ENCODE peak calls at places on chromosomes 4 and X, in five cellular contexts. One of them, this sample, is unnamed.

GRCh38 chr4:1584498-1584897 is 99.6 kb downstream of the FAM53A start:
- DNase-seq in CD4-positive, alpha-beta T cell: no peak
- DNase-seq in upper lobe of left lung: no peak
- DNase-seq in MM.1S: no peak
- DNase-seq in AG04450: no peak
- DNase-seq in this sample: no peak

GRCh38 chrX:139691843-139692505 is 16.0 kb downstream of the MCF2 start:
- DNase-seq in CD4-positive, alpha-beta T cell: no peak
- DNase-seq in upper lobe of left lung: no peak
- DNase-seq in MM.1S: no peak
- DNase-seq in AG04450: no peak
- DNase-seq in this sample: no peak

GRCh38 chrX:137052641-137053235 is 18.9 kb upstream of the GPR101 start:
- DNase-seq in CD4-positive, alpha-beta T cell: no peak
- DNase-seq in upper lobe of left lung: no peak
- DNase-seq in MM.1S: peak
- DNase-seq in AG04450: no peak
- DNase-seq in this sample: no peak

GRCh38 chrX:12946838-12947544 is 27.9 kb upstream of the TMSB4X start:
- DNase-seq in CD4-positive, alpha-beta T cell: peak
- DNase-seq in upper lobe of left lung: peak
- DNase-seq in MM.1S: peak
- DNase-seq in AG04450: peak
- DNase-seq in this sample: peak

GRCh38 chr4:109649872-109650271 is 53.4 kb downstream of the CASP6 start:
- DNase-seq in CD4-positive, alpha-beta T cell: no peak
- DNase-seq in upper lobe of left lung: no peak
- DNase-seq in MM.1S: no peak
- DNase-seq in AG04450: no peak
- DNase-seq in this sample: no peak

GRCh38 chr4:185378264-185378663 is 17.5 kb downstream of the LRP2BP start:
- DNase-seq in CD4-positive, alpha-beta T cell: no peak
- DNase-seq in upper lobe of left lung: no peak
- DNase-seq in MM.1S: no peak
- DNase-seq in AG04450: no peak
- DNase-seq in this sample: no peak

GRCh38 chr4:76801621-76802545 is 96.1 kb downstream of the SOWAHB start:
- DNase-seq in CD4-positive, alpha-beta T cell: no peak
- DNase-seq in upper lobe of left lung: no peak
- DNase-seq in MM.1S: no peak
- DNase-seq in AG04450: no peak
- DNase-seq in this sample: no peak

GRCh38 chrX:100864967-100865366 is 9.2 kb downstream of the NOX1 start:
- DNase-seq in CD4-positive, alpha-beta T cell: no peak
- DNase-seq in upper lobe of left lung: no peak
- DNase-seq in MM.1S: no peak
- DNase-seq in AG04450: no peak
- DNase-seq in this sample: no peak

GRCh38 chrX:155888139-155888538 is 7.0 kb downstream of the VAMP7 start:
- DNase-seq in CD4-positive, alpha-beta T cell: no peak
- DNase-seq in upper lobe of left lung: no peak
- DNase-seq in MM.1S: no peak
- DNase-seq in AG04450: peak
- DNase-seq in this sample: peak

GRCh38 chrX:103464071-103464773 is 55.1 kb downstream of the RAB40A start:
- DNase-seq in CD4-positive, alpha-beta T cell: no peak
- DNase-seq in upper lobe of left lung: no peak
- DNase-seq in MM.1S: peak
- DNase-seq in AG04450: no peak
- DNase-seq in this sample: peak

GRCh38 chr4:21307709-21308108 is 607.5 kb downstream of the PACRGL start:
- DNase-seq in CD4-positive, alpha-beta T cell: no peak
- DNase-seq in upper lobe of left lung: no peak
- DNase-seq in MM.1S: no peak
- DNase-seq in AG04450: no peak
- DNase-seq in this sample: no peak

GRCh38 chrX:41447897-41448296 is 754 bp downstream of the NYX start:
- DNase-seq in CD4-positive, alpha-beta T cell: no peak
- DNase-seq in upper lobe of left lung: no peak
- DNase-seq in MM.1S: no peak
- DNase-seq in AG04450: no peak
- DNase-seq in this sample: no peak

GRCh38 chr4:107183155-107183774 is 147.2 kb upstream of the DKK2 start:
- DNase-seq in CD4-positive, alpha-beta T cell: no peak
- DNase-seq in upper lobe of left lung: no peak
- DNase-seq in MM.1S: peak
- DNase-seq in AG04450: peak
- DNase-seq in this sample: peak

GRCh38 chr4:13322681-13323101 is 161.4 kb downstream of the RAB28 start:
- DNase-seq in CD4-positive, alpha-beta T cell: no peak
- DNase-seq in upper lobe of left lung: no peak
- DNase-seq in MM.1S: no peak
- DNase-seq in AG04450: peak
- DNase-seq in this sample: no peak

GRCh38 chrX:107747596-107748161 is 27.9 kb downstream of the TSC22D3 start:
- DNase-seq in CD4-positive, alpha-beta T cell: no peak
- DNase-seq in upper lobe of left lung: peak
- DNase-seq in MM.1S: no peak
- DNase-seq in AG04450: no peak
- DNase-seq in this sample: no peak

GRCh38 chrX:132532955-132533354 is 44.1 kb upstream of the MBNL3 start:
- DNase-seq in CD4-positive, alpha-beta T cell: no peak
- DNase-seq in upper lobe of left lung: no peak
- DNase-seq in MM.1S: no peak
- DNase-seq in AG04450: no peak
- DNase-seq in this sample: no peak

GRCh38 chr4:87838207-87838606 is 5.4 kb downstream of the MEPE start:
- DNase-seq in CD4-positive, alpha-beta T cell: no peak
- DNase-seq in upper lobe of left lung: no peak
- DNase-seq in MM.1S: no peak
- DNase-seq in AG04450: no peak
- DNase-seq in this sample: no peak

GRCh38 chr4:107444-108429 is 16.6 kb upstream of the ZNF718 start:
- DNase-seq in CD4-positive, alpha-beta T cell: no peak
- DNase-seq in upper lobe of left lung: no peak
- DNase-seq in MM.1S: no peak
- DNase-seq in AG04450: no peak
- DNase-seq in this sample: no peak

GRCh38 chr4:161525121-161525520 is 638.7 kb downstream of the FSTL5 start:
- DNase-seq in CD4-positive, alpha-beta T cell: no peak
- DNase-seq in upper lobe of left lung: no peak
- DNase-seq in MM.1S: no peak
- DNase-seq in AG04450: no peak
- DNase-seq in this sample: no peak

GRCh38 chr4:165512464-165512863 is 133.7 kb downstream of the CPE start:
- DNase-seq in CD4-positive, alpha-beta T cell: no peak
- DNase-seq in upper lobe of left lung: no peak
- DNase-seq in MM.1S: no peak
- DNase-seq in AG04450: no peak
- DNase-seq in this sample: no peak

GRCh38 chrX:20973038-20973437 is 401.2 kb upstream of the CNKSR2 start:
- DNase-seq in CD4-positive, alpha-beta T cell: no peak
- DNase-seq in upper lobe of left lung: no peak
- DNase-seq in MM.1S: no peak
- DNase-seq in AG04450: no peak
- DNase-seq in this sample: no peak

GRCh38 chr4:139564502-139564901 is 8.5 kb upstream of the SETD7 start:
- DNase-seq in CD4-positive, alpha-beta T cell: no peak
- DNase-seq in upper lobe of left lung: no peak
- DNase-seq in MM.1S: no peak
- DNase-seq in AG04450: no peak
- DNase-seq in this sample: no peak

GRCh38 chrX:115560978-115561604 is at the start of gene PLS3:
- DNase-seq in CD4-positive, alpha-beta T cell: no peak
- DNase-seq in upper lobe of left lung: peak
- DNase-seq in MM.1S: peak
- DNase-seq in AG04450: peak
- DNase-seq in this sample: no peak

GRCh38 chr4:850323-850945 is 24.5 kb upstream of the CPLX1 start:
- DNase-seq in CD4-positive, alpha-beta T cell: no peak
- DNase-seq in upper lobe of left lung: no peak
- DNase-seq in MM.1S: no peak
- DNase-seq in AG04450: no peak
- DNase-seq in this sample: no peak

GRCh38 chr4:47519239-47519883 is 34.3 kb downstream of the ATP10D start:
- DNase-seq in CD4-positive, alpha-beta T cell: no peak
- DNase-seq in upper lobe of left lung: no peak
- DNase-seq in MM.1S: no peak
- DNase-seq in AG04450: no peak
- DNase-seq in this sample: no peak
- H3K27ac ChIP-seq in CD4-positive, alpha-beta T cell: no peak
- H3K27ac ChIP-seq in upper lobe of left lung: no peak
- H3K27ac ChIP-seq in MM.1S: peak
- H3K27ac ChIP-seq in AG04450: no peak
- H3K27ac ChIP-seq in this sample: no peak

GRCh38 chr4:182208651-182209050 is 34.6 kb upstream of the TENM3 start:
- DNase-seq in CD4-positive, alpha-beta T cell: no peak
- DNase-seq in upper lobe of left lung: no peak
- DNase-seq in MM.1S: no peak
- DNase-seq in AG04450: no peak
- DNase-seq in this sample: no peak
- H3K27ac ChIP-seq in CD4-positive, alpha-beta T cell: no peak
- H3K27ac ChIP-seq in upper lobe of left lung: no peak
- H3K27ac ChIP-seq in MM.1S: no peak
- H3K27ac ChIP-seq in AG04450: peak
- H3K27ac ChIP-seq in this sample: no peak

DNA sequence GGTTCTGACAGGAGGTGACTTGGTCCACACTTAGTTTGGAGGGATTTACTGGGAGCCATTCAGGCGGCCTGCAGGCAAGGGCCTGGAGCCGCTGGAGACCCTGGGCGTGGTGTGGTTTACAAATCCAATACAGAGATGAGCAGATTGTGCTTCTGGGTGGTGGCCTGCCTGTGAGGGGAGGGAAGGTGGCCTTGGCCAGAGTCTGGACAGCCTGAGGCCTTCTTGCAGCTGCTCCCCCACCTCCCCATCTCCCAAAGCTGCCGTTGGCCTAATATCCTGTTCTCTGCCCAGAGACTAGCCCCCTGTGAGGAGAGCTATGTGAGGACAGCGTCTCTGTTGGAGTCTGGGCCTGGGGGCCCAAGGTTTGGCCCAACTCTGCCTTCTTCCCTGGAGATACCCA is 163.9 kb upstream of the MAMLD1 start:
- DNase-seq in CD4-positive, alpha-beta T cell: no peak
- DNase-seq in upper lobe of left lung: no peak
- DNase-seq in MM.1S: no peak
- DNase-seq in AG04450: no peak
- DNase-seq in this sample: no peak
- H3K27ac ChIP-seq in CD4-positive, alpha-beta T cell: no peak
- H3K27ac ChIP-seq in upper lobe of left lung: no peak
- H3K27ac ChIP-seq in MM.1S: no peak
- H3K27ac ChIP-seq in AG04450: no peak
- H3K27ac ChIP-seq in this sample: no peak

GRCh38 chr4:72770708-72771107 is 201.7 kb upstream of the ADAMTS3 start:
- DNase-seq in CD4-positive, alpha-beta T cell: no peak
- DNase-seq in upper lobe of left lung: no peak
- DNase-seq in MM.1S: no peak
- DNase-seq in AG04450: no peak
- DNase-seq in this sample: no peak

DNA sequence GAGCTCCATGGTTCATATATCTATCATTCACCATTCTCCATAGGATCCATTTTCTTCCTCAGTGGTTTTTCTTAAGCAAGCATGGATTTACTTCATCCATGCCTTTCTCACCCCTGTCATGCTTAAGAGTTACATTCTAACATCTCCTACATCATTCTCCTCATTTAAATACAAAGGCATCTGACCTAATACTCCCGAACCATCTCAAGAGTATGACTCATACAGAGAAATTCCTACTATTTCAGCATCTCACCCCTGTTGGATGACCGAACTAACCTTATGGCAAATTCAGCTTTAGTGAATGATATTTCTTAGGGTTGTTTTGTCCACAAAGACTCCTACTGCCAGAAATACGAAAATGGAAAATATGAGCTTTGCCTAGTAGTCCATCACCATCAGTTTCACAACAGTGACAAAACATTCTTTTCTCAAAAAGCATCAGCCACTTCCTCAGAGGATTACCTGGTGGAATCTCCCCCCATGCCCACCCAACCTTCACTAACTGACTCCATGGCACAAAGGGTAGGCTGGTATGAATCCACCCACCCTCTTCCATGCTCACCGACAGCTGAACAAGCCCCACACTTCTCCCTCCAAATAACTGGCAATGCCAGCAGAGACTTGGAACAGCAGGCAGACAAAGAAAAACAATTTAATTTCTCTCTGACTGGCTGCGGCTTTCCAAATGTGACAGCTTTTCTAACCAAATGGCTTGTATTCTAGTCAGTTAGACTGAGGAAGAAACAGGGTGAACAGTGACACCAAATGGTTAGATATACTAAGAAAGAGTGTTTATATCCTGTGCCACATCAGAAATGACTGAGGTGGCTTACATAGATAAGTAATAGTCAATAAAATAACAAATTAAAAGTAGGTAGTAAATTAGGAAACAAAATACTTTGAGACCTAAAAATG is 199.1 kb upstream of the ADAMTS3 start:
- DNase-seq in CD4-positive, alpha-beta T cell: no peak
- DNase-seq in upper lobe of left lung: no peak
- DNase-seq in MM.1S: no peak
- DNase-seq in AG04450: peak
- DNase-seq in this sample: no peak
- H3K27ac ChIP-seq in CD4-positive, alpha-beta T cell: no peak
- H3K27ac ChIP-seq in upper lobe of left lung: no peak
- H3K27ac ChIP-seq in MM.1S: no peak
- H3K27ac ChIP-seq in AG04450: peak
- H3K27ac ChIP-seq in this sample: no peak

DNA sequence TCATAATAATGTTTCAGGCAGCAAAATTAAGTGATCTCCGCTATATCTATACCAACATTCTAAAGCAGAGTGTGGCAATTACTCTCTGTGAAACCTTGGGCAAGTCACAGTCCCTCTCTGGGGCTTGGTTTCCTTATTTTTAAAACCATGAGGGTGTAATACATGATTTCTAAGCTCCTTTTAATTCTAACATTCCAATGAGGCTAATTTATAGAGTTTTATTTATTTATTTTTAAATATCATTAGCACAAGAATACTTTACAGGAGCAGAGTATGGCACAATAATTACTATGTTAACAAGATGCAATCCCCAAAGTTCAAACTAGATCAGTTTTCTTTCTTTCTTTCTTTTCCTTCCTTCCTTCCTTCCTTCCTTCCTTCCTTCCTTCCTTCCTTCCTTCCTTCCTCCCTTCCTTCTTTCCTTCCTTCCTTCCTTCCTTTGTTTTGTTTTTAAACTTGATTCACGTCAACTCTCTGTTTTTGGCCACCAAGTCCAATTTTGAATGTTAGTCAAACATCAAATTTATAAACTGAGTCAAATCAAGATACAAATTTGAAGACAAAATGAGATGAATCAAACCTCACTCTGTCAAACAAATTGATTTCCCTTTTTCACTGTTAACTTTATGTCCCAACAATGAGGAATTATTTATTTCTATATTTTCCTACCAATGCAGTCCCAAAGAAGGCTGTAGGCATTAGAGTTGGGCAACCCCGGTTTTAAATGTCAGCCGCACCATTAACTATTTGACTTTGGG is 50.2 kb upstream of the GPR174 start:
- DNase-seq in CD4-positive, alpha-beta T cell: no peak
- DNase-seq in upper lobe of left lung: no peak
- DNase-seq in MM.1S: no peak
- DNase-seq in AG04450: no peak
- DNase-seq in this sample: no peak
- H3K27ac ChIP-seq in CD4-positive, alpha-beta T cell: no peak
- H3K27ac ChIP-seq in upper lobe of left lung: no peak
- H3K27ac ChIP-seq in MM.1S: no peak
- H3K27ac ChIP-seq in AG04450: no peak
- H3K27ac ChIP-seq in this sample: no peak